ENCODE peak calls at places on chromosomes 4 and X, in five cellular contexts. I is GM12878, A is HepG2, B is NT2/D1, X is H1. N is an unnamed sample.

GRCh38 chrX:7179446-7179845 is 31.5 kb upstream of the PUDP start:
- DNase-seq in I (no peak), A (no peak), B (no peak), X (no peak), N (no peak)

GRCh38 chr4:88158360-88159136 is at the start of gene ABCG2:
- DNase-seq in I (no peak), A (peak; percentile 16), B (peak; percentile 69), X (peak; percentile 73), N (peak; percentile 42)

GRCh38 chr4:147040874-147041273 is 95.2 kb upstream of the TTC29 start:
- DNase-seq in I (no peak), A (no peak), B (no peak), X (no peak), N (no peak)

GRCh38 chrX:153396320-153397195 is 4.6 kb downstream of the PNMA6E start:
- DNase-seq in I (no peak), A (no peak), B (no peak), X (no peak), N (no peak)

GRCh38 chr4:5238106-5238505 is 186.8 kb downstream of the STK32B start:
- DNase-seq in I (no peak), A (no peak), B (no peak), X (no peak), N (no peak)

GRCh38 chr4:113758361-113758760 is 3.2 kb downstream of the CAMK2D start:
- DNase-seq in I (no peak), A (no peak), B (no peak), X (no peak), N (no peak)

GRCh38 chrX:135437867-135438733 is 16.4 kb downstream of the SMIM10L2A start:
- DNase-seq in I (no peak), A (peak; percentile 2), B (no peak), X (no peak), N (peak; percentile 47)

GRCh38 chr4:961651-962230 is 11.6 kb downstream of the DGKQ start:
- DNase-seq in I (no peak), A (no peak), B (no peak), X (no peak), N (no peak)

GRCh38 chr4:159455675-159456235 is 352.9 kb downstream of the RAPGEF2 start:
- DNase-seq in I (no peak), A (peak; percentile 49), B (peak; percentile 16), X (no peak), N (peak; percentile 62)

GRCh38 chr4:1205641-1206298 is 33.4 kb upstream of the SPON2 start:
- DNase-seq in I (no peak), A (no peak), B (no peak), X (no peak), N (no peak)

GRCh38 chr4:188779586-188779985 is 640.3 kb downstream of the TRIML1 start:
- DNase-seq in I (no peak), A (no peak), B (no peak), X (no peak), N (no peak)

GRCh38 chr4:1348014-1348513 is 1.1 kb downstream of the UVSSA start:
- DNase-seq in I (no peak), A (no peak), B (no peak), X (no peak), N (no peak)

GRCh38 chr4:173935622-173936405 is 347.7 kb downstream of the FBXO8 start:
- DNase-seq in I (no peak), A (no peak), B (no peak), X (no peak), N (no peak)

GRCh38 chrX:13008189-13008533 is 33.3 kb downstream of the TMSB4X start:
- DNase-seq in I (no peak), A (no peak), B (no peak), X (no peak), N (no peak)

GRCh38 chr4:152572417-152573086 is 36.7 kb upstream of the FBXW7 start:
- DNase-seq in I (no peak), A (no peak), B (no peak), X (no peak), N (no peak)

GRCh38 chrX:12011075-12011474 is 127.2 kb upstream of the FRMPD4 start:
- DNase-seq in I (no peak), A (no peak), B (no peak), X (no peak), N (no peak)

GRCh38 chr4:54924891-54925290 is 200.5 kb downstream of the KDR start:
- DNase-seq in I (no peak), A (no peak), B (no peak), X (no peak), N (no peak)

GRCh38 chr4:183906736-183907651 is 1.9 kb downstream of the STOX2 start:
- DNase-seq in I (no peak), A (no peak), B (no peak), X (no peak), N (peak; percentile 15)

GRCh38 chr4:80446248-80446647 is 110.7 kb downstream of the CFAP299 start:
- DNase-seq in I (no peak), A (no peak), B (no peak), X (no peak), N (no peak)

GRCh38 chrX:103428525-103428924 is 52.2 kb downstream of the BEX3 start:
- DNase-seq in I (no peak), A (no peak), B (no peak), X (no peak), N (no peak)

GRCh38 chrX:100931925-100932285 is 3.2 kb upstream of the XKRX start:
- DNase-seq in I (no peak), A (no peak), B (no peak), X (no peak), N (no peak)

GRCh38 chr4:113445286-113445685 is 316.3 kb downstream of the CAMK2D start:
- DNase-seq in I (no peak), A (no peak), B (no peak), X (no peak), N (no peak)

GRCh38 chrX:11722304-11722703 is 35.7 kb upstream of the MSL3 start:
- DNase-seq in I (no peak), A (no peak), B (no peak), X (no peak), N (no peak)

GRCh38 chrX:15745179-15745578 is 7.1 kb downstream of the CA5B start:
- DNase-seq in I (no peak), A (peak; percentile 54), B (no peak), X (no peak), N (no peak)

GRCh38 chr4:1310031-1310795 is 20.5 kb downstream of the MAEA start:
- DNase-seq in I (no peak), A (no peak), B (no peak), X (no peak), N (no peak)

GRCh38 chr4:107891299-107891698 is 40.0 kb upstream of the CYP2U1 start:
- DNase-seq in I (no peak), A (no peak), B (no peak), X (no peak), N (no peak)

GRCh38 chrX:63855896-63856295 is 70.9 kb upstream of the ARHGEF9 start:
- DNase-seq in I (no peak), A (no peak), B (no peak), X (no peak), N (no peak)

GRCh38 chr4:17762705-17763104 is 18.7 kb downstream of the FAM184B start:
- DNase-seq in I (no peak), A (peak; percentile 25), B (no peak), X (no peak), N (peak; percentile 34)

GRCh38 chr4:47831026-47831689 is 6.7 kb downstream of the CORIN start:
- DNase-seq in I (no peak), A (no peak), B (no peak), X (no peak), N (no peak)

GRCh38 chrX:1062351-1062750 is 150.1 kb downstream of the CRLF2 start:
- DNase-seq in I (no peak), A (no peak), B (no peak), X (no peak), N (no peak)

GRCh38 chr4:180688480-180688879 is 1554.7 kb upstream of the TENM3 start:
- DNase-seq in I (no peak), A (no peak), B (no peak), X (no peak), N (peak; percentile 11)

GRCh38 chr4:136392576-136392975 is 1139.7 kb downstream of the PCDH18 start:
- DNase-seq in I (no peak), A (no peak), B (no peak), X (no peak), N (no peak)

GRCh38 chr4:2408401-2408958 is 10.0 kb downstream of the ZFYVE28 start:
- DNase-seq in I (no peak), A (no peak), B (no peak), X (no peak), N (no peak)

GRCh38 chr4:19883841-19884240 is 367.9 kb upstream of the SLIT2 start:
- DNase-seq in I (no peak), A (no peak), B (no peak), X (no peak), N (no peak)
- TF ChIP-seq SUZ12 in I (no peak), A (no peak), B (no peak), X (no peak), N (no peak)

DNA sequence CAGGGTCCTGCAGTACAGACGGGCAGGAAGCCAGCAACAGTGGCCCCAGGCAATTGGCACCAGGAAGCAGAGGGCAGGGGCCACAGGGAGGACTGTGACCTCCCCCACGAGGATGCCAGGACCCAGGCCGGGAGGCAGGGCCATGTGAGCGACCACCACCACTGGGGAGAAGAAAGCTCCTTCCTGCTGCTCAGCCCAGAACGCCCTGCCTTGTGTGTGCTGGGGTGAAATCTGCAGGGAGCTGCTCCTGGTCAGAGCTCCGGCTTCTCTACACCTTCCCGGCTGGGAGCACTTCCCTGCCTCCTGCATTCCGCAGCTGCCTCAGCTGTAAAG is 100.4 kb downstream of the HMX1 start:
- DNase-seq in I (no peak), A (no peak), B (no peak), X (no peak), N (no peak)
- TF ChIP-seq SUZ12 in I (no peak), A (no peak), B (no peak), X (no peak), N (no peak)

DNA sequence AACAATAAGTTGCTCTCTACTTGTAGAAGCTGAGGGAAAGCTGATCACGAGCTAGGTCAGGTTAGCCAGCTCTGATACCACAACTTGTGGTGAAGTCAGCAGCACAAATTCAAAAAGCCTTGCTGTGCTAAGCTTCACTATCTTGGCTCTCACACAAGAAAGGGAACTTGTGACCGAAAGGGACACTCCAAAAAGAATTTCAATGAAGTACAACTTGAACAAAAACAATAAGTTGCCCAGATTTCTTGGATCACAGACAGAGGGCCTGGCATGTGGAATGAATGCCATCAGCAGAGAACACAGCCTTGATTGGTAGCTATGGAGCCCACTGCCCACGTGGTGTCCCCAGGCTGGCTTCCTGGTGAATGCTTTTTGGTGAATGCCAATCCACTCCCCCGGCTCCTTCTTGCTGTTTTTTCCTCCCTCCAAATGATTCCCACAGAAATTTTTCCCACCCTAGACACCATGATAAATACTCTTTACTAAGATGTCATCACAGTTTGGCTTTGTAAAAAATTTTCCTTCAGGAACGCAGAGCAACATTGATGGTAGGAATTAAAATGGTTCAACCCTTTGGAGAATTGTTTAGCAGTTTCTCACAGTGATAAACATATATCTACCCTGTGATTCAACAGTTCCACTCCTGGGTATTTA is 82.6 kb downstream of the ANXA3 start:
- DNase-seq in I (no peak), A (no peak), B (no peak), X (no peak), N (no peak)
- TF ChIP-seq SUZ12 in I (no peak), A (no peak), B (no peak), X (no peak), N (no peak)

DNA sequence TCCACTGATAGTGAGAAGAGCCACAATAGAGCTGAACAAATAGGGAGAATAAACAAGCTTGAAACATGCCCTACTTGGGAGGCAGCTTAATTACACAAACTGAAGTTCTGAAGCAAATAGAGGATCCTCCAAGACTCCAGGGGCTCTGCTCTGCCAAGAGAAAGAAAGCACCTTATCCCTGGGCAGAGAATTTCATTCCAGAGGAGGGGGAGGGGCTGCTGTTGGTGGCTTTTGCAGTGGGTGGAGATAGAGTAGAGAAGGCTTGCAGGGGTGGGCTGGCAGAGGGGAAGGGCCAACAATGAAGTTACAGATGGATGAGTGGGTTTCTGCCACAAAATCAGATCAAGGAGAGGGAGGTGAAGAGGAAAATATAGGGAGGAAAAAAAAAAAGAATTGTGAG is 1.0 kb upstream of the LPAR4 start:
- DNase-seq in I (no peak), A (no peak), B (no peak), X (no peak), N (no peak)
- TF ChIP-seq SUZ12 in I (no peak), A (no peak), B (no peak), X (no peak), N (no peak)